ENCODE peak calls at places on chromosome 3, in seven cellular contexts. G, Y, A, F, I, Z and Q are unnamed samples.

GRCh38 chr3:127351350-127351749 is 63.5 kb upstream of the PRR20G start:
- DNase-seq in G (no peak), Y (no peak), A (peak; percentile 45), F (no peak), I (no peak), Z (no peak), Q (no peak)

GRCh38 chr3:51947215-51947900 is 5.2 kb downstream of the PARP3 start:
- DNase-seq in G (peak; percentile 25), Y (no peak), A (no peak), F (peak; percentile 57), I (no peak), Z (no peak), Q (no peak)

GRCh38 chr3:132785292-132785691 is 63.1 kb upstream of the NPHP3 start:
- DNase-seq in G (no peak), Y (no peak), A (no peak), F (no peak), I (no peak), Z (no peak), Q (no peak)

GRCh38 chr3:12910356-12911099 is 69.2 kb upstream of the RPL32 start:
- DNase-seq in G (no peak), Y (no peak), A (no peak), F (no peak), I (no peak), Z (no peak), Q (no peak)

GRCh38 chr3:155743616-155744015 is 1.3 kb downstream of the PLCH1 start:
- DNase-seq in G (no peak), Y (no peak), A (no peak), F (no peak), I (no peak), Z (no peak), Q (no peak)

GRCh38 chr3:139538733-139539132 is 809 bp downstream of the RBP1 start:
- DNase-seq in G (peak; percentile 81), Y (peak; percentile 26), A (no peak), F (peak; percentile 81), I (no peak), Z (no peak), Q (peak; percentile 12)

GRCh38 chr3:154517404-154517803 is 87.4 kb upstream of the GPR149 start:
- DNase-seq in G (no peak), Y (no peak), A (no peak), F (no peak), I (no peak), Z (no peak), Q (no peak)

GRCh38 chr3:129161860-129162271 is 1.0 kb upstream of the ISY1 start:
- DNase-seq in G (no peak), Y (no peak), A (no peak), F (no peak), I (peak; percentile 40), Z (no peak), Q (peak; percentile 30)

GRCh38 chr3:29565236-29565635 is 284.4 kb downstream of the RBMS3 start:
- DNase-seq in G (no peak), Y (no peak), A (no peak), F (no peak), I (no peak), Z (no peak), Q (no peak)

GRCh38 chr3:175857666-175858270 is 998.6 kb downstream of the NAALADL2 start:
- DNase-seq in G (no peak), Y (no peak), A (no peak), F (no peak), I (no peak), Z (no peak), Q (no peak)

GRCh38 chr3:24202071-24202470 is 257.0 kb downstream of the NR1D2 start:
- DNase-seq in G (no peak), Y (no peak), A (no peak), F (no peak), I (no peak), Z (no peak), Q (no peak)

GRCh38 chr3:127740136-127740915 is 67.6 kb downstream of the ABTB1 start:
- DNase-seq in G (no peak), Y (no peak), A (no peak), F (no peak), I (no peak), Z (no peak), Q (no peak)

GRCh38 chr3:8886556-8886955 is 76.7 kb downstream of the RAD18 start:
- DNase-seq in G (no peak), Y (no peak), A (no peak), F (no peak), I (no peak), Z (no peak), Q (no peak)

GRCh38 chr3:20072422-20072821 is 32.2 kb downstream of the KAT2B start:
- DNase-seq in G (no peak), Y (no peak), A (no peak), F (no peak), I (no peak), Z (no peak), Q (no peak)

GRCh38 chr3:53331871-53332270 is 15.5 kb downstream of the DCP1A start:
- DNase-seq in G (no peak), Y (no peak), A (no peak), F (no peak), I (no peak), Z (no peak), Q (no peak)

GRCh38 chr3:21185816-21186314 is 565.1 kb downstream of the ZNF385D start:
- DNase-seq in G (no peak), Y (no peak), A (no peak), F (no peak), I (no peak), Z (no peak), Q (no peak)

GRCh38 chr3:73080201-73080966 is 18.9 kb downstream of the EBLN2 start:
- DNase-seq in G (no peak), Y (no peak), A (no peak), F (no peak), I (no peak), Z (no peak), Q (no peak)

GRCh38 chr3:100754563-100755334 is 45.5 kb downstream of the TFG start:
- DNase-seq in G (no peak), Y (no peak), A (no peak), F (no peak), I (no peak), Z (no peak), Q (no peak)

GRCh38 chr3:105365536-105366301 is 990 bp upstream of the ALCAM start:
- DNase-seq in G (no peak), Y (no peak), A (no peak), F (peak; percentile 63), I (peak; percentile 50), Z (peak; percentile 24), Q (peak; percentile 25)

GRCh38 chr3:57818772-57819171 is 62.7 kb downstream of the SLMAP start:
- DNase-seq in G (no peak), Y (no peak), A (no peak), F (no peak), I (no peak), Z (no peak), Q (no peak)

GRCh38 chr3:130839815-130840214 is 54.1 kb upstream of the ATP2C1 start:
- DNase-seq in G (no peak), Y (no peak), A (no peak), F (no peak), I (no peak), Z (no peak), Q (no peak)

GRCh38 chr3:123297627-123297899 is 95.8 kb downstream of the SEC22A start:
- DNase-seq in G (no peak), Y (no peak), A (no peak), F (peak; percentile 48), I (no peak), Z (no peak), Q (no peak)

GRCh38 chr3:18445421-18446066 is 20.4 kb upstream of the SATB1 start:
- DNase-seq in G (no peak), Y (peak; percentile 35), A (no peak), F (peak; percentile 63), I (no peak), Z (peak; percentile 25), Q (peak; percentile 31)

GRCh38 chr3:106247902-106248684 is 379.3 kb upstream of the CBLB start:
- DNase-seq in G (no peak), Y (no peak), A (no peak), F (no peak), I (no peak), Z (no peak), Q (no peak)

GRCh38 chr3:71466483-71466882 is 117.0 kb downstream of the FOXP1 start:
- DNase-seq in G (no peak), Y (no peak), A (peak; percentile 53), F (no peak), I (peak; percentile 18), Z (no peak), Q (no peak)

GRCh38 chr3:171132873-171133272 is 106.4 kb upstream of the SLC2A2 start:
- DNase-seq in G (no peak), Y (no peak), A (no peak), F (no peak), I (no peak), Z (no peak), Q (no peak)

GRCh38 chr3:56923546-56924224 is 121.9 kb upstream of the ARHGEF3 start:
- DNase-seq in G (no peak), Y (peak; percentile 64), A (no peak), F (no peak), I (no peak), Z (peak; percentile 45), Q (peak; percentile 56)

GRCh38 chr3:141933421-141934300 is 57.2 kb downstream of the ATP1B3 start:
- DNase-seq in G (no peak), Y (no peak), A (no peak), F (peak; percentile 37), I (no peak), Z (no peak), Q (no peak)

DNA sequence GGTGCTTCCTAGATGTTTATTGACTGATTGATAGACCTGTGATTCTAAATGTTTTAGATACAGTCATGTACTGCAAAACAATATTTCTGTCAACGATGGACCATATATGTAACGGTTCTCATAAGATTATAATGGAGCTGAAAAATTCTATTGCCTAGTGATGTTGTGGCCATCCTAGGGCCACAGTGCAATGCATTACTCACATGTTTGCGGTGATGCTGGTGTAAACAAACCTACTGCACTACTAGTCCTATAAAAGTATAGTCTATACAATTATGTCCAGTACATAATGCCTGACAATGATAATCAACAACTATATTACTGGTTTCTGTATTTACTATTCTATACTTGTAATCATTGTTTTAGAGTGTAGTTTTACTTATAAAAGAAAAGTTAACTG is 46.8 kb downstream of the CHST2 start:
- DNase-seq in G (no peak), Y (no peak), A (no peak), F (no peak), I (no peak), Z (no peak), Q (no peak)
- TF ChIP-seq EP300 in G (no peak), Y (no peak), A (no peak), F (no peak), I (no peak), Z (no peak), Q (no peak)

GRCh38 chr3:120436523-120437050 is 14.2 kb downstream of the FSTL1 start:
- DNase-seq in G (no peak), Y (no peak), A (no peak), F (no peak), I (no peak), Z (no peak), Q (no peak)
- H3K4me1 ChIP-seq in G (peaks cover 35% of the 10 kb centered on the region), Y (peaks cover 89% of the 10 kb centered on the region), A (peaks cover 99% of the 10 kb centered on the region), F (peaks cover 100% of the 10 kb centered on the region), I (peaks cover 74% of the 10 kb centered on the region), Z (peaks cover 23% of the 10 kb centered on the region), Q (peaks cover 67% of the 10 kb centered on the region)

GRCh38 chr3:178352300-178353021 is 183.8 kb upstream of the KCNMB2 start:
- DNase-seq in G (no peak), Y (no peak), A (no peak), F (no peak), I (peak; percentile 7), Z (no peak), Q (no peak)
- TF ChIP-seq EP300 in G (no peak), Y (no peak), A (no peak), F (no peak), I (no peak), Z (no peak), Q (no peak)

GRCh38 chr3:172951511-172951910 is 189.5 kb downstream of the SPATA16 start:
- DNase-seq in G (no peak), Y (no peak), A (no peak), F (no peak), I (no peak), Z (no peak), Q (no peak)

GRCh38 chr3:172946061-172946460 is 195.0 kb downstream of the SPATA16 start:
- DNase-seq in G (no peak), Y (no peak), A (peak; percentile 57), F (no peak), I (no peak), Z (no peak), Q (no peak)
- H3K4me1 ChIP-seq in G (no peaks in the 10 kb centered on the region), Y (no peaks in the 10 kb centered on the region), A (no peaks in the 10 kb centered on the region), F (no peaks in the 10 kb centered on the region), I (no peaks in the 10 kb centered on the region), Z (no peaks in the 10 kb centered on the region), Q (no peaks in the 10 kb centered on the region)